ENCODE peak calls at places on chromosomes 2 and 18, in five cellular contexts. O is astrocyte of the spinal cord, Z is GM23248, N is foreskin fibroblast, D is right cardiac atrium. E is an unnamed sample.

GRCh38 chr2:28624798-28625701 is 126.6 kb upstream of the PPP1CB start:
- DNase-seq in Z (peak; percentile 40), O (peak; percentile 62), N (no peak), D (peak; percentile 79), E (no peak)

GRCh38 chr2:18368008-18368407 is 192.4 kb downstream of the RDH14 start:
- DNase-seq in D (no peak), O (no peak), Z (no peak), N (no peak), E (no peak)

GRCh38 chr2:145431181-145431951 is 911.4 kb upstream of the ZEB2 start:
- DNase-seq in N (no peak), D (no peak), O (no peak), Z (no peak), E (no peak)

GRCh38 chr2:120858361-120858760 is 122.7 kb downstream of the GLI2 start:
- DNase-seq in Z (peak; percentile 56), O (no peak), N (no peak), D (peak; percentile 33), E (no peak)

GRCh38 chr2:233950078-233950825 is 33.1 kb downstream of the TRPM8 start:
- DNase-seq in N (no peak), Z (no peak), O (no peak), D (no peak), E (no peak)

GRCh38 chr2:32702303-32703064 is 74.6 kb downstream of the TTC27 start:
- DNase-seq in D (no peak), Z (no peak), N (no peak), O (no peak), E (no peak)

GRCh38 chr2:74028290-74028689 is 43.6 kb downstream of the TET3 start:
- DNase-seq in O (no peak), N (no peak), D (no peak), Z (no peak), E (no peak)

GRCh38 chr2:147910990-147911473 is 66.2 kb downstream of the ACVR2A start:
- DNase-seq in Z (peak; percentile 76), D (no peak), N (peak; percentile 43), O (peak; percentile 81), E (no peak)

GRCh38 chr2:171086352-171087290 is 74.1 kb downstream of the TLK1 start:
- DNase-seq in O (peak; percentile 66), D (peak; percentile 28), Z (peak; percentile 69), N (peak; percentile 38), E (peak; percentile 11)

GRCh38 chr2:199261221-199261620 is 196.5 kb downstream of the SATB2 start:
- DNase-seq in N (peak; percentile 78), O (peak; percentile 86), Z (peak; percentile 71), D (no peak), E (peak; percentile 23)

GRCh38 chr2:46296216-46296839 is 879 bp upstream of the EPAS1 start:
- DNase-seq in O (peak; percentile 36), D (peak; percentile 88), Z (no peak), N (no peak), E (no peak)

GRCh38 chr2:109129356-109129920 is 433 bp downstream of the SH3RF3 start:
- DNase-seq in D (peak; percentile 75), N (no peak), O (peak; percentile 34), Z (peak; percentile 66), E (no peak)

GRCh38 chr2:47344890-47345583 is 57.9 kb upstream of the MSH2 start:
- DNase-seq in D (peak; percentile 78), Z (peak; percentile 67), O (peak; percentile 87), N (peak; percentile 48), E (peak; percentile 51)

GRCh38 chr2:70670626-70671025 is 97.4 kb downstream of the ADD2 start:
- DNase-seq in D (no peak), O (no peak), Z (no peak), N (no peak), E (no peak)

GRCh38 chr2:195575879-195576391 is 81.1 kb upstream of the SLC39A10 start:
- DNase-seq in N (peak; percentile 63), Z (peak; percentile 89), O (peak; percentile 69), D (no peak), E (peak; percentile 80)

GRCh38 chr2:25131567-25132295 is 36.6 kb downstream of the POMC start:
- DNase-seq in N (no peak), D (peak; percentile 75), Z (peak; percentile 30), O (no peak), E (no peak)

GRCh38 chr18:43271593-43272432 is 5.5 kb downstream of the SYT4 start:
- DNase-seq in O (peak; percentile 75), D (no peak), N (peak; percentile 15), Z (peak; percentile 61), E (peak; percentile 3)

GRCh38 chr2:147149589-147150245 is 695.1 kb upstream of the ACVR2A start:
- DNase-seq in D (peak; percentile 32), O (no peak), Z (peak; percentile 93), N (no peak), E (no peak)

GRCh38 chr2:3588084-3588483 is 6.8 kb upstream of the COLEC11 start:
- DNase-seq in N (no peak), O (no peak), D (no peak), Z (no peak), E (no peak)

GRCh38 chr2:149438260-149438960 is 108.0 kb downstream of the LYPD6 start:
- DNase-seq in N (no peak), D (no peak), Z (no peak), O (no peak), E (no peak)

GRCh38 chr2:239348563-239349447 is 52.0 kb downstream of the HDAC4 start:
- DNase-seq in O (peak; percentile 46), Z (no peak), D (no peak), N (peak; percentile 21), E (peak; percentile 53)

GRCh38 chr2:55809875-55810620 is 113.5 kb downstream of the EFEMP1 start:
- DNase-seq in D (no peak), O (no peak), Z (peak; percentile 68), N (peak; percentile 22), E (no peak)

GRCh38 chr18:58373486-58373885 is 255.4 kb downstream of the ALPK2 start:
- DNase-seq in D (no peak), O (no peak), N (no peak), Z (no peak), E (no peak)

GRCh38 chr2:95034221-95034620 is 8.7 kb downstream of the MAL start:
- DNase-seq in Z (peak; percentile 61), O (no peak), D (peak; percentile 33), N (peak; percentile 22), E (no peak)

DNA sequence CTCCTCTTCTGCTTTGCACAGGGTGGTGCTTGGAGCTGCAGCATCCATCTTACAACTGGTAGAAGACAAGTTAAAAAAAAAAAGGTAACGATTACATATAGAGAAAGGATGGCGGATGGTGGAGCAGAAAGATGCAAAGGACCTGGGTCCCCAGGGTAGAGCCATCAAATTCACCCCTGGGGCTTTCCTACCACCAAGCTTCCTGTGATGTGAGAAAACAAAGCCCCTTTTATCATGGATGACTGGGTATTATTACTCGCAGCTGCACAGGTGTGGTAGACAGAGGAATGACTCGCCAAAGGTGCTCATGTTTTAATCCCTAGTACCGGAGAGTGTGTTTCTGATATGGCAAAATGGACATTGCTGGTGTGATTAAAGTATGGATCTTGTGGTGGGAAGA is 1.3 kb upstream of the ACOXL start:
- DNase-seq in Z (no peak), N (no peak), D (no peak), O (no peak), E (no peak)
- H3K4me3 ChIP-seq in Z (no peak overlapping the region), N (no peak overlapping the region), D (no peak overlapping the region), O (no peak overlapping the region), E (no peak overlapping the region)

GRCh38 chr2:113602869-113603466 is 24.1 kb upstream of the RABL2A start:
- DNase-seq in D (no peak), N (no peak), O (no peak), Z (no peak), E (no peak)
- H3K4me3 ChIP-seq in D (peak overlapping the region; percentile 54), N (peak overlapping the region; percentile 50), O (peak overlapping the region; percentile 54), Z (peak overlapping the region; percentile 68), E (peak overlapping the region; percentile 50)

DNA sequence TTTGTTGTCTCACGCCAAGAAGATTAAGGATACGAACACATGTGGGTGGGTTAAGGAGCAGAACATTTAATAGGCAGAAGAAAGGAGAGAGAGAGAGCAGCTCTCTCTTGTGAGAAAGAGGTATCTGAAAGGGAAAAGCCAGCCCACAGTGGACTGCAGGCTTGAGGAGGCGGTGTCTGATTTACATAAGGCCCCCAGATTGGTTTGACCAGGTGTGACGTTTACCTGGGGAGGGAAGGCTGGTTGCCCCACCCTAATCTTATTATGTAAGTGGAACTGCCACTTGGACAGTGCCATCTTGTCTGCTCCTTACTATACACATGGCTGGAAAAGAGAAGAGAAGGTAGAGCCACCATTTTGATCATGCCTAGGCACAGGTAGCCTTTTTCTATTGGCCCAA is 189.2 kb downstream of the NCK2 start:
- DNase-seq in Z (no peak), N (no peak), D (no peak), O (no peak), E (no peak)
- H3K4me3 ChIP-seq in Z (no peak overlapping the region), N (no peak overlapping the region), D (no peak overlapping the region), O (no peak overlapping the region), E (no peak overlapping the region)

GRCh38 chr18:55320399-55321255 is 267.4 kb downstream of the TCF4 start:
- DNase-seq in Z (peak; percentile 54), O (peak; percentile 53), D (peak; percentile 29), N (no peak), E (no peak)

GRCh38 chr18:55324166-55324565 is 263.8 kb downstream of the TCF4 start:
- DNase-seq in D (no peak), O (no peak), Z (no peak), N (no peak), E (no peak)

GRCh38 chr18:55321268-55322175 is 266.5 kb downstream of the TCF4 start:
- DNase-seq in N (peak; percentile 90), Z (peak; percentile 95), D (peak; percentile 97), O (peak; percentile 95), E (no peak)

GRCh38 chr18:55322176-55322735 is 265.7 kb downstream of the TCF4 start:
- DNase-seq in D (peak; percentile 93), Z (peak; percentile 94), N (peak; percentile 94), O (peak; percentile 96), E (peak; percentile 74)

GRCh38 chr18:55323051-55323994 is 264.7 kb downstream of the TCF4 start:
- DNase-seq in N (peak; percentile 45), O (peak; percentile 47), Z (peak; percentile 72), D (no peak), E (no peak)
- H3K4me3 ChIP-seq in N (peak overlapping the region; percentile 77), O (peak overlapping the region; percentile 13), Z (peak overlapping the region; percentile 87), D (peak overlapping the region; percentile 82), E (peak overlapping the region; percentile 61)

DNA sequence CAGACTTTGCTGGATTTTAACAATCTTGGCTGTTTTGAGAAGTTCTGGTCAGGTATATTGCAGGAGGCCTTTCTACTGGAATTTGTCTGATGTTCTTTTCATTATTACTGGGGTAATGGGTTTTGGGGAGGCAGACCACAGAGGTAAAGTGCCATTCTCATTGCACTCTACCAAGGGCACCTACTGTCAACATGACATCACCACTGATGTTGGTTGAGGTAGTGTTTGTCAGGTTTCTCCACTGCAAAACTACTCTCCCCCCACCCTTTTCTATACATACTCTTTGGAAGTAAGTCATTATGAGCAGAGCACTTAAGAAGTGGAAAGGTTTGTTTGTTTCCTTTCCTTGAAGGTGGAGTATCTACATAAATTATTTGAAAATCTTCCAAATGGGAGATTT is 27.0 kb downstream of the PRKD3 start:
- DNase-seq in Z (no peak), D (no peak), O (no peak), N (no peak), E (no peak)
- H3K4me3 ChIP-seq in Z (no peak overlapping the region), D (no peak overlapping the region), O (no peak overlapping the region), N (no peak overlapping the region), E (no peak overlapping the region)

DNA sequence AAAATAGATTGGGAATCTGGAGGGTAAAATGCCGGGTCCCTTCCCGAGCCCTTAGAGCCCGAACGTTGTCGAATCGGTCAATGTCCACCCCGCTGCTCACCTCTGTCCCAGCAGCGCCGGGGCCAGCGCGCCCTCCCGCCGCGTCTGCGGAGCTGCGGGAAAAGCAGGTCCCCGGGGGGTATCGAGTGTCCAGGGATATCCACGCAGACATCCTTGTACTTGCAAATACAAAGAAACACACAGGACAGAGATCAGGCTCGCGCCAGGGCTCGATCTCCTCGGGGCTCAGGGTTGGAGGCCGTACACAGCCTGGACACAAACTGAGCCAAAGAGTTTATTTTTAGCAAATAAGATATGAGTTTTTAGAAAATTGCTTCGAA is 2.3 kb upstream of the GATA6 start:
- DNase-seq in D (peak; percentile 74), N (no peak), Z (no peak), O (no peak), E (no peak)
- H3K4me3 ChIP-seq in D (peak overlapping the region; percentile 66), N (no peak overlapping the region), Z (no peak overlapping the region), O (no peak overlapping the region), E (no peak overlapping the region)